ENCODE peak calls at places on chromosomes 11 and 22, in five cellular contexts. B is kidney tubule cell, T is left ventricle myocardium inferior, I is tibial nerve, L is bronchial epithelial cell. X is an unnamed sample.

GRCh38 chr22:21020802-21021429 is 6.0 kb downstream of the P2RX6 start:
- DNase-seq in T (no peak), I (no peak), B (no peak), L (no peak), X (no peak)

GRCh38 chr11:123174196-123175183 is 20.6 kb downstream of the CLMP start:
- DNase-seq in L (peak), T (no peak), I (peak), B (peak), X (peak)

GRCh38 chr11:2698386-2699184 is 1.2 kb downstream of the KCNQ1OT1 start:
- DNase-seq in T (peak), L (no peak), I (peak), B (no peak), X (peak)

GRCh38 chr11:58928082-58928574 is 11.2 kb upstream of the GLYATL1 start:
- DNase-seq in B (peak), L (peak), I (no peak), T (no peak), X (no peak)

GRCh38 chr22:23248583-23248982 is 68.3 kb downstream of the BCR start:
- DNase-seq in I (no peak), L (peak), T (no peak), B (peak), X (no peak)

GRCh38 chr22:42717197-42717967 is 3.3 kb downstream of the A4GALT start:
- DNase-seq in L (peak), B (peak), I (no peak), T (no peak), X (peak)

GRCh38 chr11:35305670-35306382 is 113.5 kb downstream of the SLC1A2 start:
- DNase-seq in L (peak), I (no peak), T (no peak), B (peak), X (no peak)

GRCh38 chr22:25365491-25366261 is 146.2 kb downstream of the CRYBB2 start:
- DNase-seq in I (no peak), T (peak), B (no peak), L (no peak), X (no peak)

GRCh38 chr11:33000181-33000580 is 15.5 kb upstream of the DEPDC7 start:
- DNase-seq in I (no peak), T (no peak), L (peak), B (peak), X (no peak)

GRCh38 chr11:100948936-100949335 is 180.7 kb downstream of the PGR start:
- DNase-seq in T (no peak), B (no peak), L (no peak), I (no peak), X (no peak)

GRCh38 chr11:68528630-68529029 is 68.1 kb downstream of the PPP6R3 start:
- DNase-seq in T (no peak), L (no peak), B (peak), I (no peak), X (no peak)

GRCh38 chr22:29157759-29158535 is 47.7 kb upstream of the EMID1 start:
- DNase-seq in B (no peak), I (no peak), L (no peak), T (no peak), X (no peak)

GRCh38 chr11:69127091-69127850 is 28.5 kb upstream of the SMIM38 start:
- DNase-seq in L (no peak), T (no peak), I (peak), B (no peak), X (no peak)

GRCh38 chr11:2097998-2098690 is 41.0 kb downstream of the IGF2 start:
- DNase-seq in L (no peak), B (no peak), I (no peak), T (no peak), X (no peak)

GRCh38 chr22:43750751-43751150 is 61.4 kb downstream of the EFCAB6 start:
- DNase-seq in B (no peak), I (no peak), L (peak), T (no peak), X (no peak)

GRCh38 chr22:41782316-41782715 is 18.2 kb upstream of the CCDC134 start:
- DNase-seq in B (no peak), T (no peak), I (no peak), L (no peak), X (no peak)

GRCh38 chr11:119874660-119875238 is 145.7 kb upstream of the NECTIN1 start:
- DNase-seq in L (no peak), T (no peak), I (no peak), B (no peak), X (no peak)

GRCh38 chr11:124769804-124770774 is 8.0 kb upstream of the ESAM start:
- DNase-seq in L (peak), B (peak), I (no peak), T (no peak), X (no peak)

GRCh38 chr11:66315921-66316811 is 678 bp downstream of the CD248 start:
- DNase-seq in T (no peak), L (no peak), B (no peak), I (no peak), X (peak)

GRCh38 chr11:47355283-47356128 is 3.0 kb upstream of the MYBPC3 start:
- DNase-seq in T (peak), B (peak), I (peak), L (peak), X (peak)

GRCh38 chr11:73013021-73013420 is 129.1 kb downstream of the FCHSD2 start:
- DNase-seq in B (no peak), T (no peak), L (no peak), I (no peak), X (no peak)

GRCh38 chr11:70210051-70210501 is 7.0 kb downstream of the FADD start:
- DNase-seq in B (peak), T (no peak), L (no peak), I (no peak), X (no peak)

GRCh38 chr11:35111171-35112055 is 27.6 kb upstream of the CD44 start:
- DNase-seq in B (peak), I (no peak), T (no peak), L (peak), X (no peak)

GRCh38 chr22:47918936-47919505 is 1156.6 kb downstream of the TBC1D22A start:
- DNase-seq in T (no peak), L (no peak), B (peak), I (no peak), X (no peak)

GRCh38 chr22:19149962-19150361 is at the start of gene GSC2:
- DNase-seq in B (no peak), I (no peak), L (no peak), T (no peak), X (no peak)

GRCh38 chr11:83649468-83649915 is 363.3 kb upstream of the CCDC90B start:
- DNase-seq in T (no peak), I (no peak), B (no peak), L (no peak), X (no peak)

GRCh38 chr22:48746789-48747425 is 1080.8 kb downstream of the BRD1 start:
- DNase-seq in L (no peak), I (no peak), B (no peak), T (no peak), X (no peak)

GRCh38 chr11:12543596-12544415 is 130.4 kb upstream of the TEAD1 start:
- DNase-seq in B (peak), I (no peak), L (peak), T (no peak), X (no peak)

GRCh38 chr11:90192869-90193582 is 29.8 kb downstream of the CHORDC1 start:
- DNase-seq in L (no peak), B (no peak), T (no peak), I (no peak), X (no peak)

GRCh38 chr11:2653930-2654739 is 45.7 kb downstream of the KCNQ1OT1 start:
- DNase-seq in T (no peak), B (peak), L (no peak), I (no peak), X (no peak)

GRCh38 chr11:18394928-18395734 is 768 bp downstream of the LDHA start:
- DNase-seq in I (no peak), L (no peak), T (no peak), B (peak), X (peak)

GRCh38 chr11:124801014-124801413 is 808 bp upstream of the MSANTD2 start:
- DNase-seq in T (no peak), B (peak), L (peak), I (no peak), X (no peak)

GRCh38 chr11:44760917-44761545 is 34.3 kb downstream of the TSPAN18 start:
- DNase-seq in B (peak), T (no peak), I (no peak), L (peak), X (peak)

X was measured in uterus.